ENCODE peak calls at places on chromosomes 1 and 21, in seven cellular contexts. P is ovary; F is globus pallidus; T is cardiac septum; Y is glutamatergic neuron; S is HL-60; U is stimulated activated CD8-positive, alpha-beta memory T cell treated with anti-CD3 and anti-CD28 coated beads, Interleukin-2, amount 100 ng/mL, for 1 hour. A is an unnamed sample.

GRCh38 chr1:6004412-6005123 is 12.3 kb upstream of the NPHP4 start:
- DNase-seq in P (no peak), F (no peak), T (peak), Y (peak), S (no peak), U (no peak), A (no peak)

GRCh38 chr1:153403421-153404085 is 12.7 kb upstream of the S100A8 start:
- DNase-seq in P (no peak), F (no peak), T (no peak), Y (no peak), S (no peak), U (no peak), A (no peak)

GRCh38 chr1:91591175-91591968 is 90.7 kb downstream of the CDC7 start:
- DNase-seq in P (no peak), F (no peak), T (no peak), Y (no peak), S (no peak), U (no peak), A (no peak)

GRCh38 chr1:113456967-113457366 is 66.7 kb downstream of the MAGI3 start:
- DNase-seq in P (no peak), F (peak), T (no peak), Y (no peak), S (no peak), U (no peak), A (no peak)

GRCh38 chr1:186139115-186139514 is 235.9 kb downstream of the TPR start:
- DNase-seq in P (no peak), F (no peak), T (no peak), Y (no peak), S (no peak), U (no peak), A (no peak)

GRCh38 chr21:35738342-35738961 is 321.9 kb downstream of the SETD4 start:
- DNase-seq in P (peak), F (no peak), T (no peak), Y (no peak), S (no peak), U (no peak), A (no peak)

GRCh38 chr1:200624679-200625335 is 4.3 kb upstream of the KIF14 start:
- DNase-seq in P (no peak), F (no peak), T (no peak), Y (no peak), S (no peak), U (no peak), A (no peak)

GRCh38 chr1:26574690-26575349 is 45.3 kb downstream of the RPS6KA1 start:
- DNase-seq in P (no peak), F (peak), T (peak), Y (no peak), S (no peak), U (no peak), A (no peak)

GRCh38 chr1:109500886-109501285 is 7.0 kb downstream of the CYB561D1 start:
- DNase-seq in P (peak), F (no peak), T (no peak), Y (no peak), S (no peak), U (no peak), A (no peak)

GRCh38 chr1:21937372-21938121 is 437 bp upstream of the HSPG2 start:
- DNase-seq in P (peak), F (peak), T (peak), Y (peak), S (peak), U (peak), A (no peak)

GRCh38 chr1:234768569-234769283 is 158.7 kb upstream of the IRF2BP2 start:
- DNase-seq in P (no peak), F (no peak), T (no peak), Y (no peak), S (no peak), U (no peak), A (no peak)

GRCh38 chr1:93758842-93759515 is 77.3 kb upstream of the BCAR3 start:
- DNase-seq in P (no peak), F (no peak), T (no peak), Y (peak), S (peak), U (no peak), A (no peak)

GRCh38 chr1:36991551-36991950 is 42.8 kb downstream of the GRIK3 start:
- DNase-seq in P (no peak), F (no peak), T (no peak), Y (no peak), S (no peak), U (no peak), A (no peak)

GRCh38 chr1:204153667-204154066 is 1.8 kb upstream of the ETNK2 start:
- DNase-seq in P (no peak), F (no peak), T (no peak), Y (no peak), S (no peak), U (no peak), A (no peak)

GRCh38 chr1:1050577-1051052 is 23.5 kb downstream of the RNF223 start:
- DNase-seq in P (no peak), F (no peak), T (no peak), Y (no peak), S (no peak), U (no peak), A (no peak)

GRCh38 chr1:45892068-45892785 is 88.8 kb downstream of the MAST2 start:
- DNase-seq in P (no peak), F (no peak), T (no peak), Y (no peak), S (no peak), U (no peak), A (no peak)

GRCh38 chr1:1137256-1138045 is 21.6 kb upstream of the C1orf159 start:
- DNase-seq in P (no peak), F (no peak), T (no peak), Y (no peak), S (no peak), U (peak), A (no peak)

GRCh38 chr21:37245151-37245550 is 22.0 kb downstream of the VPS26C start:
- DNase-seq in P (no peak), F (no peak), T (no peak), Y (no peak), S (no peak), U (no peak), A (no peak)

GRCh38 chr21:17679002-17679600 is 66.4 kb upstream of the BTG3 start:
- DNase-seq in P (no peak), F (peak), T (no peak), Y (no peak), S (peak), U (no peak), A (peak)

GRCh38 chr1:162372159-162373071 is 4.2 kb downstream of the SPATA46 start:
- DNase-seq in P (no peak), F (no peak), T (no peak), Y (no peak), S (no peak), U (no peak), A (no peak)

GRCh38 chr1:10832703-10833102 is 36.3 kb upstream of the CASZ1 start:
- DNase-seq in P (no peak), F (no peak), T (no peak), Y (no peak), S (no peak), U (no peak), A (no peak)

GRCh38 chr1:245538671-245539070 is 383.9 kb downstream of the KIF26B start:
- DNase-seq in P (no peak), F (no peak), T (no peak), Y (no peak), S (no peak), U (no peak), A (no peak)